ENCODE peak calls at places on chromosomes 6 and 20, in five cellular contexts. N, P, G, T and V are unnamed samples.

GRCh38 chr6:149563203-149563927 is 2.8 kb upstream of the GINM1 start:
- DNase-seq in P (no peak), G (peak; percentile 68), N (no peak), T (no peak), V (no peak)

GRCh38 chr20:24948939-24949679 is at the start of gene CST7:
- DNase-seq in P (no peak), T (peak; percentile 72), N (peak; percentile 56), G (no peak), V (peak; percentile 87)

GRCh38 chr20:49280463-49281058 is 2.7 kb upstream of the ZNFX1 start:
- DNase-seq in T (no peak), P (no peak), G (no peak), N (no peak), V (no peak)

GRCh38 chr6:130447374-130447773 is 81.6 kb downstream of the TMEM200A start:
- DNase-seq in P (no peak), G (no peak), N (no peak), T (no peak), V (no peak)

GRCh38 chr20:33667245-33668086 is 723 bp downstream of the ACTL10 start:
- DNase-seq in T (peak; percentile 47), P (peak; percentile 80), N (peak; percentile 79), G (peak; percentile 82), V (peak; percentile 14)

GRCh38 chr6:16028966-16029365 is 99.9 kb upstream of the MYLIP start:
- DNase-seq in P (no peak), T (no peak), G (no peak), N (no peak), V (no peak)

GRCh38 chr20:41738584-41739193 is 120.5 kb upstream of the CHD6 start:
- DNase-seq in T (peak; percentile 4), P (peak; percentile 39), N (peak; percentile 53), G (peak; percentile 69), V (no peak)

GRCh38 chr20:46132705-46133120 is 14.6 kb downstream of the CD40 start:
- DNase-seq in P (peak; percentile 77), G (peak; percentile 69), T (peak; percentile 49), N (peak; percentile 74), V (peak; percentile 31)

GRCh38 chr20:46683068-46683477 is 6.2 kb downstream of the TP53RK start:
- DNase-seq in P (no peak), G (no peak), T (no peak), N (no peak), V (no peak)

GRCh38 chr20:47768016-47768953 is 17.0 kb downstream of the SULF2 start:
- DNase-seq in P (peak; percentile 83), G (no peak), T (no peak), N (no peak), V (no peak)

GRCh38 chr6:155188707-155189496 is 74.9 kb upstream of the CLDN20 start:
- DNase-seq in T (no peak), G (peak; percentile 94), P (no peak), N (no peak), V (no peak)

GRCh38 chr6:152697634-152698033 is at the start of gene MYCT1:
- DNase-seq in P (no peak), T (no peak), G (peak; percentile 25), N (no peak), V (no peak)

GRCh38 chr6:136387316-136387715 is 97.7 kb upstream of the BCLAF1 start:
- DNase-seq in P (no peak), N (no peak), G (no peak), T (no peak), V (no peak)

GRCh38 chr6:101178748-101179147 is 214.8 kb upstream of the GRIK2 start:
- DNase-seq in N (no peak), P (no peak), G (peak; percentile 3), T (no peak), V (no peak)

GRCh38 chr6:53906842-53907241 is 112.0 kb downstream of the LRRC1 start:
- DNase-seq in G (peak; percentile 68), N (no peak), P (peak; percentile 46), T (no peak), V (no peak)

GRCh38 chr20:25551413-25552210 is 33.7 kb downstream of the NINL start:
- DNase-seq in G (no peak), P (no peak), T (no peak), N (no peak), V (no peak)

GRCh38 chr6:109465772-109466171 is 10.2 kb upstream of the MICAL1 start:
- DNase-seq in T (no peak), N (no peak), G (no peak), P (peak; percentile 96), V (no peak)

GRCh38 chr6:30264731-30265130 is 51.5 kb upstream of the TRIM26 start:
- DNase-seq in P (no peak), N (no peak), T (no peak), G (peak; percentile 17), V (no peak)

GRCh38 chr20:42747765-42748411 is 441.8 kb downstream of the PTPRT start:
- DNase-seq in P (no peak), N (no peak), T (no peak), G (no peak), V (no peak)

GRCh38 chr6:131225127-131225526 is 89.9 kb downstream of the AKAP7 start:
- DNase-seq in G (no peak), T (no peak), N (no peak), P (no peak), V (no peak)

GRCh38 chr6:160005861-160006540 is 37.1 kb downstream of the IGF2R start:
- DNase-seq in T (no peak), N (no peak), G (peak; percentile 75), P (peak; percentile 61), V (no peak)

GRCh38 chr6:4575724-4576123 is 200.5 kb upstream of the CDYL start:
- DNase-seq in N (no peak), G (peak; percentile 76), P (no peak), T (no peak), V (no peak)

GRCh38 chr6:42093582-42094329 is 43.4 kb downstream of the TAF8 start:
- DNase-seq in T (no peak), P (peak; percentile 69), N (no peak), G (no peak), V (no peak)

GRCh38 chr20:45944965-45945677 is 10.6 kb downstream of the PCIF1 start:
- DNase-seq in P (no peak), N (no peak), G (no peak), T (no peak), V (no peak)

GRCh38 chr20:54151073-54151436 is 22.7 kb downstream of the CYP24A1 start:
- DNase-seq in P (no peak), T (no peak), G (no peak), N (no peak), V (no peak)

GRCh38 chr20:10090588-10091166 is 55.9 kb downstream of the ANKEF1 start:
- DNase-seq in G (peak; percentile 82), T (no peak), P (peak; percentile 61), N (peak; percentile 51), V (no peak)

GRCh38 chr6:121263742-121264141 is 70.5 kb downstream of the TBC1D32 start:
- DNase-seq in N (no peak), T (no peak), G (no peak), P (no peak), V (no peak)

GRCh38 chr20:15045246-15045645 is 707.8 kb upstream of the FLRT3 start:
- DNase-seq in N (no peak), T (no peak), P (no peak), G (peak; percentile 90), V (no peak)